ENCODE peak calls at places on chromosomes 7 and 10, in four cellular contexts. F is RPMI7951, V is hepatic stellate cell, N is activated gamma-delta T cell treated with Interleukin-2 at 50 U/mL for 16 hours. R is an unnamed sample.

GRCh38 chr10:76981251-76981650 is 656.4 kb downstream of the KCNMA1 start:
- DNase-seq in F (no peak), N (no peak), V (no peak), R (no peak)

GRCh38 chr7:128221929-128222403 is 19.1 kb upstream of the LEP start:
- DNase-seq in N (no peak), V (peak), F (peak), R (no peak)

GRCh38 chr10:21517134-21517982 is 8.1 kb downstream of the SKIDA1 start:
- DNase-seq in N (no peak), F (peak), V (peak), R (peak)

GRCh38 chr7:104509874-104510273 is 181.5 kb downstream of the LHFPL3 start:
- DNase-seq in V (no peak), N (no peak), F (no peak), R (no peak)

GRCh38 chr10:23081891-23082290 is 13.5 kb upstream of the MSRB2 start:
- DNase-seq in F (peak), V (no peak), N (no peak), R (no peak)

GRCh38 chr10:70193391-70193844 is 23.1 kb upstream of the SAR1A start:
- DNase-seq in V (no peak), N (no peak), F (no peak), R (no peak)

GRCh38 chr10:14425031-14425430 is 94.3 kb upstream of the FRMD4A start:
- DNase-seq in N (no peak), F (no peak), V (no peak), R (no peak)

GRCh38 chr10:43197834-43198681 is 59.8 kb downstream of the CSGALNACT2 start:
- DNase-seq in F (no peak), N (no peak), V (peak), R (no peak)

GRCh38 chr10:128221787-128222186 is 95.6 kb upstream of the MKI67 start:
- DNase-seq in F (no peak), V (no peak), N (no peak), R (no peak)

GRCh38 chr7:47361746-47362215 is 220.1 kb downstream of the TNS3 start:
- DNase-seq in N (no peak), F (peak), V (peak), R (peak)